ENCODE peak calls at places on chromosomes 4 and X, in five cellular contexts. I, T, P, J and G are unnamed samples.

GRCh38 chr4:88582493-88582892 is 9.8 kb upstream of the HERC3 start:
- DNase-seq in I (peak; percentile 25), T (no peak), P (no peak), J (no peak), G (no peak)

GRCh38 chrX:132614297-132614696 is 125.5 kb upstream of the MBNL3 start:
- DNase-seq in I (peak; percentile 33), T (no peak), P (no peak), J (no peak), G (no peak)

GRCh38 chrX:19807414-19807813 is 80.0 kb downstream of the SH3KBP1 start:
- DNase-seq in I (no peak), T (no peak), P (no peak), J (peak; percentile 63), G (no peak)

GRCh38 chrX:150966742-150967141 is 16.4 kb upstream of the HMGB3 start:
- DNase-seq in I (no peak), T (no peak), P (no peak), J (no peak), G (no peak)

GRCh38 chr4:60173718-60174117 is 1026.4 kb upstream of the ADGRL3 start:
- DNase-seq in I (no peak), T (no peak), P (no peak), J (no peak), G (no peak)

GRCh38 chrX:136106920-136107534 is 40.3 kb upstream of the FHL1 start:
- DNase-seq in I (no peak), T (no peak), P (no peak), J (no peak), G (no peak)

GRCh38 chr4:176840166-176840565 is 47.4 kb upstream of the VEGFC start:
- DNase-seq in I (no peak), T (no peak), P (peak; percentile 8), J (no peak), G (peak; percentile 84)

GRCh38 chr4:140256335-140256734 is 102.4 kb upstream of the MAML3 start:
- DNase-seq in I (peak; percentile 87), T (no peak), P (no peak), J (no peak), G (peak; percentile 33)

GRCh38 chr4:2860391-2861348 is 17.0 kb downstream of the ADD1 start:
- DNase-seq in I (peak; percentile 28), T (peak; percentile 59), P (no peak), J (no peak), G (no peak)

GRCh38 chrX:113906168-113906567 is 677.7 kb upstream of the HTR2C start:
- DNase-seq in I (no peak), T (no peak), P (no peak), J (no peak), G (no peak)

GRCh38 chrX:136823175-136823574 is 42.4 kb upstream of the ARHGEF6 start:
- DNase-seq in I (peak; percentile 69), T (no peak), P (no peak), J (no peak), G (no peak)

GRCh38 chr4:3250956-3251690 is 2.2 kb downstream of the MSANTD1 start:
- DNase-seq in I (no peak), T (peak; percentile 44), P (no peak), J (no peak), G (peak; percentile 23)

GRCh38 chr4:185469539-185470154 is 1.9 kb downstream of the CCDC110 start:
- DNase-seq in I (no peak), T (no peak), P (no peak), J (no peak), G (no peak)

GRCh38 chr4:151325320-151326246 is at the start of gene SH3D19:
- DNase-seq in I (peak; percentile 86), T (peak; percentile 84), P (peak; percentile 10), J (no peak), G (peak; percentile 18)

GRCh38 chr4:96356591-96357360 is 516.9 kb downstream of the PDHA2 start:
- DNase-seq in I (no peak), T (no peak), P (no peak), J (no peak), G (peak; percentile 18)

GRCh38 chr4:153257966-153258365 is 53.7 kb downstream of the TRIM2 start:
- DNase-seq in I (no peak), T (no peak), P (no peak), J (no peak), G (no peak)

GRCh38 chr4:138887741-138888140 is 127.8 kb upstream of the NOCT start:
- DNase-seq in I (no peak), T (no peak), P (no peak), J (no peak), G (no peak)

GRCh38 chr4:2085496-2085901 is 26.4 kb downstream of the NAT8L start:
- DNase-seq in I (no peak), T (no peak), P (no peak), J (no peak), G (no peak)

GRCh38 chr4:181365671-181366070 is 877.5 kb upstream of the TENM3 start:
- DNase-seq in I (no peak), T (no peak), P (no peak), J (no peak), G (no peak)

GRCh38 chrX:14015294-14015693 is 14.4 kb downstream of the GEMIN8 start:
- DNase-seq in I (peak; percentile 68), T (no peak), P (no peak), J (no peak), G (no peak)

GRCh38 chr4:57652765-57653164 is 542.6 kb upstream of the IGFBP7 start:
- DNase-seq in I (no peak), T (no peak), P (no peak), J (no peak), G (no peak)

GRCh38 chr4:84952776-84953175 is 13.7 kb downstream of the WDFY3 start:
- DNase-seq in I (no peak), T (no peak), P (no peak), J (no peak), G (no peak)

GRCh38 chr4:41212221-41213203 is 1.8 kb downstream of the APBB2 start:
- DNase-seq in I (peak; percentile 90), T (no peak), P (peak; percentile 23), J (peak; percentile 6), G (peak; percentile 76)

GRCh38 chrX:38151426-38151825 is 69.2 kb downstream of the SRPX start:
- DNase-seq in I (no peak), T (no peak), P (no peak), J (no peak), G (peak; percentile 54)

GRCh38 chr4:169823685-169824084 is 65.9 kb upstream of the HPF1 start:
- DNase-seq in I (peak; percentile 65), T (no peak), P (peak; percentile 66), J (peak; percentile 38), G (peak; percentile 8)

GRCh38 chr4:2867758-2868491 is 24.3 kb downstream of the ADD1 start:
- DNase-seq in I (peak; percentile 64), T (no peak), P (no peak), J (no peak), G (no peak)

GRCh38 chr4:103204114-103204513 is 6.0 kb upstream of the CENPE start:
- DNase-seq in I (peak; percentile 25), T (no peak), P (peak; percentile 16), J (no peak), G (no peak)

GRCh38 chr4:84058201-84058600 is 440.9 kb downstream of the NKX6-1 start:
- DNase-seq in I (no peak), T (no peak), P (no peak), J (no peak), G (no peak)